ENCODE peak calls at places on chromosomes 2 and 18, in seven cellular contexts. P is neural crest cell, F is cardiac fibroblast, Y is WTC11, C is GM20000, O is AG04449, D is body of pancreas. I is an unnamed sample.

GRCh38 chr18:23752796-23753195 is 63.5 kb downstream of the LAMA3 start:
- DNase-seq in F (peak), O (no peak), D (no peak), P (no peak), C (no peak), Y (no peak), I (no peak)

GRCh38 chr18:46570134-46570533 is 86.9 kb downstream of the LOXHD1 start:
- DNase-seq in P (no peak), Y (no peak), C (no peak), O (no peak), D (no peak), F (no peak), I (no peak)

GRCh38 chr2:2234398-2234797 is 96.7 kb downstream of the MYT1L start:
- DNase-seq in P (no peak), Y (no peak), F (no peak), D (no peak), C (no peak), O (no peak), I (no peak)

GRCh38 chr2:75679556-75679955 is 31.2 kb downstream of the GCFC2 start:
- DNase-seq in P (no peak), F (no peak), O (no peak), Y (no peak), C (no peak), D (no peak), I (no peak)

GRCh38 chr18:3345885-3346284 is 84.0 kb downstream of the MYL12B start:
- DNase-seq in F (peak), P (no peak), D (no peak), O (no peak), Y (no peak), C (no peak), I (no peak)

GRCh38 chr2:142872900-142873724 is 4.4 kb upstream of the KYNU start:
- DNase-seq in Y (no peak), F (peak), C (no peak), O (peak), D (no peak), P (no peak), I (no peak)

GRCh38 chr18:53629356-53629755 is 595.1 kb downstream of the MBD2 start:
- DNase-seq in D (no peak), Y (no peak), F (no peak), C (no peak), P (no peak), O (no peak), I (no peak)

GRCh38 chr18:58915006-58915799 is 50.5 kb downstream of the ZNF532 start:
- DNase-seq in C (no peak), Y (no peak), O (no peak), D (no peak), P (no peak), F (no peak), I (no peak)

GRCh38 chr2:7819860-7820259 is 862.0 kb upstream of the ID2 start:
- DNase-seq in O (no peak), D (no peak), P (no peak), C (no peak), F (no peak), Y (no peak), I (no peak)

GRCh38 chr2:136019825-136020224 is 34.4 kb upstream of the DARS1 start:
- DNase-seq in P (no peak), D (no peak), F (no peak), O (no peak), Y (no peak), C (no peak), I (no peak)

GRCh38 chr2:190277234-190278112 is 42.2 kb downstream of the HIBCH start:
- DNase-seq in O (no peak), F (peak), Y (no peak), C (peak), D (no peak), P (no peak), I (peak)

GRCh38 chr2:37589298-37589697 is 82.1 kb downstream of the CDC42EP3 start:
- DNase-seq in C (peak), Y (no peak), O (no peak), D (no peak), P (no peak), F (no peak), I (peak)

GRCh38 chr2:37588316-37588777 is 83.1 kb downstream of the CDC42EP3 start:
- DNase-seq in D (peak), F (no peak), C (no peak), P (no peak), Y (no peak), O (no peak), I (no peak)

GRCh38 chr2:37593694-37594093 is 77.7 kb downstream of the CDC42EP3 start:
- DNase-seq in C (no peak), F (no peak), P (no peak), O (no peak), Y (no peak), D (no peak), I (no peak)

GRCh38 chr2:37590119-37590571 is 81.3 kb downstream of the CDC42EP3 start:
- DNase-seq in D (peak), P (no peak), Y (no peak), O (peak), F (peak), C (no peak), I (no peak)

GRCh38 chr2:37593024-37593423 is 78.4 kb downstream of the CDC42EP3 start:
- DNase-seq in P (no peak), O (no peak), C (no peak), Y (no peak), D (no peak), F (no peak), I (no peak)
- TF ChIP-seq CTCF in P (no peak), O (no peak), C (no peak), Y (no peak), D (no peak), F (no peak), I (no peak)

DNA sequence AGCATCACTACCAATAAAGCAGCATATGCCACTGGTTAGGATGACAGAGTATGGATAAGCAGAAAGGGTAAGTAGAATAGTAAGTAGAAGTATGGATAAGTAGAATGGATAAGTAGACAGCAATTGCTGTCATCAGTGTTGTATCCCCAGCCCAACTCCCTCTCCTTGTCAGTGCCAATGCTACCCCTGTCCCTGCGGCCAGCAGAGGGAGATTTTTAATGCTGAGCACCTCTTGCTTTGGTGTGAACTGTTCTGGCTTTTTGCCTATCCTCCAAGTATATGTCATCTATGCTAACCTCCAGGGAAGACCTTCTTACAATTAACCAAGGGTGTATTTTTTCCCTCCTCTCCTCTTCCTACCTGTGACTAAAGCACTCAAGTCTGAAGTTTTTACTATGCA is 136.7 kb upstream of the SPHKAP start:
- DNase-seq in C (no peak), P (peak), Y (peak), D (peak), O (no peak), F (peak), I (no peak)
- TF ChIP-seq CTCF in C (no peak), P (peak), Y (peak), D (peak), O (peak), F (peak), I (no peak)

GRCh38 chr2:99035920-99036319 is 99.9 kb upstream of the CRACDL start:
- DNase-seq in O (no peak), D (no peak), Y (no peak), F (peak), P (no peak), C (no peak), I (no peak)
- TF ChIP-seq CTCF in O (no peak), D (no peak), Y (no peak), F (no peak), P (no peak), C (no peak), I (no peak)

GRCh38 chr2:117087565-117088291 is 726.8 kb upstream of the DDX18 start:
- DNase-seq in F (no peak), C (no peak), O (no peak), P (no peak), D (no peak), Y (peak), I (no peak)

GRCh38 chr2:117091026-117091425 is 723.5 kb upstream of the DDX18 start:
- DNase-seq in D (no peak), Y (no peak), C (no peak), F (no peak), P (no peak), O (no peak), I (no peak)

GRCh38 chr2:117085719-117086118 is 728.8 kb upstream of the DDX18 start:
- DNase-seq in O (no peak), D (no peak), F (no peak), P (no peak), C (no peak), Y (no peak), I (no peak)

DNA sequence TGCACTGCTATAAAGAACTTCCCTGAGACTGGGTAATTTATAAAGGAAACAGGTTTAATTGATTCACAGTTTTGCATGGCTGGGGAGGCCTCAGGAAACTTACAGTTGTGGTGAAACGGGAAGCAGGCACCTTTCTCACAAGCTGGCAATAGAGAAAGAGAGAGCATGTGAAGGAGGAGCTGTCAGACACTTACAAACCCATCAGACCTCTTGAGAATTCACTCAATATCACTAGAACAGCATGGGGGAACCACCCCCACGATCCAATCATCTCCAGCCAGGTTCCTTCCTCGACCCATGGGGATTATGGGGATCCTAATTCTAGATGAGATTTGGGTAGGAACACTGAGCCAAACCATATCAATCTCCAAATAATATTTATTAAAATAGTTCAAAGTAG is 729.2 kb upstream of the DDX18 start:
- DNase-seq in Y (no peak), F (no peak), C (no peak), O (no peak), P (no peak), D (no peak), I (no peak)
- TF ChIP-seq CTCF in Y (no peak), F (no peak), C (no peak), O (no peak), P (no peak), D (no peak), I (no peak)

GRCh38 chr2:127143851-127144782 is 37.2 kb upstream of the BIN1 start:
- DNase-seq in P (no peak), O (no peak), Y (no peak), C (no peak), F (peak), D (no peak), I (no peak)
- TF ChIP-seq CTCF in P (no peak), O (no peak), Y (no peak), C (no peak), F (no peak), D (no peak), I (no peak)

GRCh38 chr2:203238329-203238710 is 498 bp upstream of the CYP20A1 start:
- DNase-seq in Y (no peak), O (no peak), D (no peak), P (no peak), F (no peak), C (no peak), I (no peak)

GRCh38 chr2:203242518-203242917 is 3.7 kb downstream of the CYP20A1 start:
- DNase-seq in F (no peak), C (no peak), P (no peak), D (no peak), Y (no peak), O (no peak), I (no peak)

GRCh38 chr2:203240491-203240890 is 1.7 kb downstream of the CYP20A1 start:
- DNase-seq in D (no peak), C (no peak), Y (no peak), F (no peak), O (no peak), P (no peak), I (no peak)

GRCh38 chr2:203237501-203238238 is 1.1 kb upstream of the CYP20A1 start:
- DNase-seq in Y (no peak), C (no peak), F (no peak), D (no peak), O (no peak), P (no peak), I (no peak)

DNA sequence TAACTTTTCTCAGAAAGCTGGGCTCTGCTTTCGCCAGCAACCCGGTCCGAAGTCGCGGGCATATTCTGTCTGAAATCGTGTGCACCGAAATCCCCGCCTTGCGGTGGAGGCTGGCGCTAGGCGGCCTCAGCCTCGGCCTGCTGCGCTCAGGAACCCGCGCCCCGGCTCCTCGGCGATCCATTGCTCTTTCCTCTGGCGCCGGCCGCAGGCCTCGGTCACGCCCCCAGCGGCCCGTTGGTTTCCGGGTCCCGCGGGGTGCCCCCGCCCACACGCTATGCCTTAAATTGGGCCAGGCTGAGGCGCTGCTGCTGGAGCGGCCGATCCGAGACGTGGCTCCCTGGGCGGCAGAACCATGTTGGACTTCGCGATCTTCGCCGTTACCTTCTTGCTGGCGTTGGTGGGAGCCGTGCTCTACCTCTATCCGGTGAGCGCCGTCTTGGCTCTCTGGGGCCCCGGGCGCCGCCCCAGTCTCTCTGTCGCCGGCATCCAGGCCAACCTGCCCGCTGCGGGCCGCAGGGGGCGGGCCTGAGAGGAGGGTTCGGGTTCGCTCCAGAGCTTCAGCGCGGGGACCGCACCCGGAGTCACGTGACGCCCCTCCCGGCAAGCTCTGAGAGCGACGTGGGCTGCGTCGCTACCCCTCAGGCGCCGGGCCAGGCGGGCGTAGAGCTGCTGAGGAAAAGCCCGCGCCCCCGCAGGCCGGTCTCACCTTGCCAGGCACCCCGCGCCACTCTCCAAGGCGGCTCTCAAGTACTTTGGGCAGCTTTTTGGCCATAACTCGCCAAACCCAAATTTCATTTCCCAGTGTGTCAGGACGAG is at the start of gene CYP20A1:
- DNase-seq in O (peak), F (peak), D (peak), C (peak), Y (peak), P (peak), I (peak)
- TF ChIP-seq CTCF in O (peak), F (peak), D (peak), C (no peak), Y (no peak), P (peak), I (peak)

GRCh38 chr2:175684466-175684865 is 317.6 kb downstream of the LNPK start:
- DNase-seq in Y (no peak), F (no peak), C (no peak), D (no peak), O (no peak), P (no peak), I (no peak)
- TF ChIP-seq CTCF in Y (no peak), F (no peak), C (no peak), D (no peak), O (no peak), P (no peak), I (no peak)

GRCh38 chr2:219253753-219254589 is at the start of gene TUBA4A:
- DNase-seq in D (peak), Y (peak), C (peak), P (no peak), F (peak), O (no peak), I (peak)
- TF ChIP-seq CTCF in D (peak), Y (no peak), C (no peak), P (no peak), F (no peak), O (no peak), I (no peak)

I was measured in GM13976.